ENCODE peak calls at places on chromosomes 12 and 14, in four cellular contexts. One of them, this sample, is unnamed.
A peak's percentile ranks its signal among the peaks of the same experiment; 100 is the strongest.

GRCh38 chr14:102012336-102012735 is 48.0 kb downstream of the DYNC1H1 start:
- DNase-seq in breast epithelium: no peak
- DNase-seq in HepG2: no peak
- DNase-seq in endothelial cell of umbilical vein: no peak
- DNase-seq in this sample: no peak

GRCh38 chr12:79690606-79691298 is at the start of gene PAWR:
- DNase-seq in breast epithelium: peak; percentile 73
- DNase-seq in HepG2: peak; percentile 71
- DNase-seq in endothelial cell of umbilical vein: peak; percentile 80
- DNase-seq in this sample: peak; percentile 70

GRCh38 chr14:89853976-89854693 is 100.4 kb downstream of the EFCAB11 start:
- DNase-seq in endothelial cell of umbilical vein: no peak
- DNase-seq in breast epithelium: no peak
- DNase-seq in HepG2: no peak
- DNase-seq in this sample: no peak

GRCh38 chr14:21874946-21875345 is 201.3 kb upstream of the OR4E1 start:
- DNase-seq in breast epithelium: no peak
- DNase-seq in endothelial cell of umbilical vein: no peak
- DNase-seq in HepG2: no peak
- DNase-seq in this sample: no peak

GRCh38 chr12:31257784-31258183 is 68.2 kb downstream of the SINHCAF start:
- DNase-seq in endothelial cell of umbilical vein: no peak
- DNase-seq in HepG2: no peak
- DNase-seq in breast epithelium: no peak
- DNase-seq in this sample: no peak

GRCh38 chr12:17928708-17929366 is 161.2 kb downstream of the RERGL start:
- DNase-seq in endothelial cell of umbilical vein: peak; percentile 90
- DNase-seq in HepG2: peak; percentile 57
- DNase-seq in breast epithelium: no peak
- DNase-seq in this sample: no peak

GRCh38 chr12:56256326-56256960 is 1.7 kb downstream of the ANKRD52 start:
- DNase-seq in breast epithelium: no peak
- DNase-seq in endothelial cell of umbilical vein: no peak
- DNase-seq in HepG2: no peak
- DNase-seq in this sample: no peak

GRCh38 chr14:71658261-71658860 is 273.9 kb upstream of the RGS6 start:
- DNase-seq in HepG2: no peak
- DNase-seq in breast epithelium: no peak
- DNase-seq in endothelial cell of umbilical vein: peak; percentile 39
- DNase-seq in this sample: no peak

GRCh38 chr14:62420853-62421252 is 624.4 kb downstream of the KCNH5 start:
- DNase-seq in breast epithelium: no peak
- DNase-seq in HepG2: no peak
- DNase-seq in endothelial cell of umbilical vein: no peak
- DNase-seq in this sample: no peak

GRCh38 chr14:100067971-100068959 is 3.0 kb downstream of the EVL start:
- DNase-seq in breast epithelium: no peak
- DNase-seq in endothelial cell of umbilical vein: peak; percentile 45
- DNase-seq in HepG2: no peak
- DNase-seq in this sample: peak; percentile 74

GRCh38 chr12:60070541-60070940 is 474.7 kb downstream of the SLC16A7 start:
- DNase-seq in endothelial cell of umbilical vein: peak; percentile 44
- DNase-seq in HepG2: no peak
- DNase-seq in breast epithelium: no peak
- DNase-seq in this sample: no peak

GRCh38 chr12:43407816-43408645 is 144.0 kb downstream of the ADAMTS20 start:
- DNase-seq in endothelial cell of umbilical vein: no peak
- DNase-seq in HepG2: no peak
- DNase-seq in breast epithelium: no peak
- DNase-seq in this sample: no peak

GRCh38 chr14:61186793-61187641 is 94.1 kb downstream of the TMEM30B start:
- DNase-seq in breast epithelium: no peak
- DNase-seq in HepG2: no peak
- DNase-seq in endothelial cell of umbilical vein: peak; percentile 39
- DNase-seq in this sample: no peak

GRCh38 chr12:132269266-132269968 is 60.0 kb downstream of the GALNT9 start:
- DNase-seq in breast epithelium: no peak
- DNase-seq in HepG2: no peak
- DNase-seq in endothelial cell of umbilical vein: no peak
- DNase-seq in this sample: no peak

GRCh38 chr14:60861545-60862147 is 119.2 kb downstream of the TRMT5 start:
- DNase-seq in HepG2: no peak
- DNase-seq in endothelial cell of umbilical vein: no peak
- DNase-seq in breast epithelium: no peak
- DNase-seq in this sample: no peak

GRCh38 chr14:69325646-69326265 is 65.8 kb downstream of the GALNT16 start:
- DNase-seq in breast epithelium: no peak
- DNase-seq in HepG2: no peak
- DNase-seq in endothelial cell of umbilical vein: no peak
- DNase-seq in this sample: peak; percentile 59

GRCh38 chr12:27031531-27031930 is 9.2 kb downstream of the MED21 start:
- DNase-seq in endothelial cell of umbilical vein: no peak
- DNase-seq in HepG2: no peak
- DNase-seq in breast epithelium: no peak
- DNase-seq in this sample: no peak

GRCh38 chr12:54749191-54749818 is 101.1 kb upstream of the DCD start:
- DNase-seq in HepG2: peak; percentile 26
- DNase-seq in breast epithelium: no peak
- DNase-seq in endothelial cell of umbilical vein: peak; percentile 41
- DNase-seq in this sample: no peak

GRCh38 chr14:81236138-81236537 is 15.4 kb upstream of the GTF2A1 start:
- DNase-seq in endothelial cell of umbilical vein: no peak
- DNase-seq in breast epithelium: no peak
- DNase-seq in HepG2: no peak
- DNase-seq in this sample: no peak

GRCh38 chr14:68762944-68763831 is 29.7 kb downstream of the ZFP36L1 start:
- DNase-seq in endothelial cell of umbilical vein: peak; percentile 92
- DNase-seq in breast epithelium: no peak
- DNase-seq in HepG2: peak; percentile 69
- DNase-seq in this sample: no peak

GRCh38 chr12:131133015-131133905 is 179.6 kb downstream of the ADGRD1 start:
- DNase-seq in HepG2: no peak
- DNase-seq in endothelial cell of umbilical vein: no peak
- DNase-seq in breast epithelium: no peak
- DNase-seq in this sample: peak; percentile 62
- TF ChIP-seq POLR2AphosphoS5 in HepG2: no peak
- TF ChIP-seq POLR2AphosphoS5 in endothelial cell of umbilical vein: no peak
- TF ChIP-seq POLR2AphosphoS5 in breast epithelium: peak; percentile 52
- TF ChIP-seq POLR2AphosphoS5 in this sample: no peak

GRCh38 chr12:8697120-8697475 is 693 bp upstream of the RIMKLB start:
- DNase-seq in endothelial cell of umbilical vein: peak; percentile 62
- DNase-seq in breast epithelium: no peak
- DNase-seq in HepG2: no peak
- DNase-seq in this sample: no peak

GRCh38 chr12:8699714-8700113 is 1.9 kb downstream of the RIMKLB start:
- DNase-seq in breast epithelium: no peak
- DNase-seq in endothelial cell of umbilical vein: no peak
- DNase-seq in HepG2: no peak
- DNase-seq in this sample: no peak

GRCh38 chr12:8698830-8699330 is 1.1 kb downstream of the RIMKLB start:
- DNase-seq in breast epithelium: no peak
- DNase-seq in HepG2: no peak
- DNase-seq in endothelial cell of umbilical vein: peak; percentile 26
- DNase-seq in this sample: no peak

GRCh38 chr12:8697476-8698131 is at the start of gene RIMKLB:
- DNase-seq in endothelial cell of umbilical vein: peak; percentile 78
- DNase-seq in HepG2: no peak
- DNase-seq in breast epithelium: peak; percentile 66
- DNase-seq in this sample: peak; percentile 88

DNA sequence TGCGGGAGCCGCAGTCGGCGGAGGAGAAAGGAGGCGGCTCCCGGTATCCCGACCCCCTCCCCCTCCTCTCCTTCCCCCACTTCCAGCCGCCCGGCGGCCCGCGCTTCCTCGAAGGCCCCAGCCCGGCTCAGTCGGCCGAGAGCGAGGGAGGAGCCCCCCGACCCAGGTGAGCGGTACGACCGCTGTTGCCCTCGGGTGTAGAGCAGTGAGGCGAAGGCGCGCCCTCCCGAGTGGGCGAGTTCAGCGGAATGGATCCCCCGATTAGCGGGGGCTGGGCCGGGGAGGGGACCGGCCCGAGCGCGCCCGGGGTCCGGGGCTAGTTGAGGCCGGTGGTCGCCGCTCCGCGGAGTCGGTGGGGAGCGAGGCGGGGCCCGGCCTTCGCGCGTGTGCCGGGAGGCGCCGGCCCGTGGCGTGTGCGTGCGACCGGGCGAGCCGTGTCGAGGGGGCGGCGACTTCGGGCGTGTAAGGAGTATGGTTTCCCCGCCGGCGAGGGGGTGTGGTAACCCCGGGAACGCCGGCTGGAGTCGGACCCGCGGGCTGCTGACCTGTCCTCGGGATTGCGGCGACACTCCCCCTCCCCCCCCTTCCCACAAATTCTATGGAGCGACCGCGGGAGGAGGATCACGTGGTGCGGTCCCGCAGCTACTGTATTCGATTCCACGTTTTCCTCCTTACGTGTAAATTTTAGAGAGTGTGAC is 490 bp downstream of the RIMKLB start:
- DNase-seq in endothelial cell of umbilical vein: peak; percentile 45
- DNase-seq in breast epithelium: peak; percentile 57
- DNase-seq in HepG2: no peak
- DNase-seq in this sample: peak; percentile 88
- TF ChIP-seq POLR2AphosphoS5 in endothelial cell of umbilical vein: peak; percentile 48
- TF ChIP-seq POLR2AphosphoS5 in breast epithelium: no peak
- TF ChIP-seq POLR2AphosphoS5 in HepG2: no peak
- TF ChIP-seq POLR2AphosphoS5 in this sample: no peak

GRCh38 chr14:34085695-34086094 is 134.8 kb upstream of the EGLN3 start:
- DNase-seq in HepG2: no peak
- DNase-seq in breast epithelium: no peak
- DNase-seq in endothelial cell of umbilical vein: no peak
- DNase-seq in this sample: no peak

GRCh38 chr14:34081126-34081575 is 130.3 kb upstream of the EGLN3 start:
- DNase-seq in endothelial cell of umbilical vein: no peak
- DNase-seq in breast epithelium: no peak
- DNase-seq in HepG2: no peak
- DNase-seq in this sample: no peak

GRCh38 chr14:34086358-34086757 is 135.5 kb upstream of the EGLN3 start:
- DNase-seq in HepG2: no peak
- DNase-seq in breast epithelium: no peak
- DNase-seq in endothelial cell of umbilical vein: no peak
- DNase-seq in this sample: no peak

GRCh38 chr14:34078117-34078743 is 127.4 kb upstream of the EGLN3 start:
- DNase-seq in endothelial cell of umbilical vein: no peak
- DNase-seq in breast epithelium: no peak
- DNase-seq in HepG2: no peak
- DNase-seq in this sample: no peak

DNA sequence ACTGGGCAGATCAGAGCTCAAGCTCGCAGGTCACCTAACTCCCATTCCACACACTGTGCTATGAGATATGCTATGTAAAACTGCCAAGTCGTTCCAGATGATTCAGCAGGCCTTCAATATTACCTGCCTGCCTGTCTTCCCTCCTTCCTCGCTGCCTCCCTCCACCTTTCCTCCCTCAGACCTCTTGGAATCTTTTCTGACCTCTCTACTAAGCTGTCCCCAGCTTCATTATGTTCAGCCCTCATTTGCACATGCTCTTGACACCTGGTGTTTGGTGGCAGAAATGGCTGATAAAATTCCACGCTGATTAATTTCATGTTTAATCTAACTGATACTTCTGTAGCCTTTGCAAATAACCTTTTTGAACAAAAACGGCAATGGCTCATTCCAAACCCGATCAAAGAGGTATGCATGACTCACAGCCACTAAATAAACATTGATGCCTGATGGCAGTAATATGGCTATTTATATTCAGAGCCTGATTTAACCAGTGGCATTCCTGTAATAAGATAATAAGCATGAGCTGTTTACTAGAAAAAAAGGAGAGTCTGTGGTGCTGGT is 130.8 kb upstream of the EGLN3 start:
- DNase-seq in breast epithelium: no peak
- DNase-seq in endothelial cell of umbilical vein: peak; percentile 24
- DNase-seq in HepG2: peak; percentile 86
- DNase-seq in this sample: no peak
- TF ChIP-seq POLR2AphosphoS5 in breast epithelium: no peak
- TF ChIP-seq POLR2AphosphoS5 in endothelial cell of umbilical vein: no peak
- TF ChIP-seq POLR2AphosphoS5 in HepG2: no peak
- TF ChIP-seq POLR2AphosphoS5 in this sample: no peak

GRCh38 chr12:6959376-6960290 is 8.5 kb downstream of the PTPN6 start:
- DNase-seq in HepG2: no peak
- DNase-seq in endothelial cell of umbilical vein: no peak
- DNase-seq in breast epithelium: no peak
- DNase-seq in this sample: peak; percentile 67
- TF ChIP-seq POLR2AphosphoS5 in HepG2: no peak
- TF ChIP-seq POLR2AphosphoS5 in endothelial cell of umbilical vein: no peak
- TF ChIP-seq POLR2AphosphoS5 in breast epithelium: no peak
- TF ChIP-seq POLR2AphosphoS5 in this sample: no peak

This sample was measured in suprapubic skin.